ENCODE peak calls at places on chromosomes 2 and 18, in four cellular contexts. One of them, this sample, is unnamed.

GRCh38 chr2:218000137-218000536 is 2.7 kb downstream of the TNS1 start:
- DNase-seq in activated CD8-positive, alpha-beta T cell treated with anti-CD3 and anti-CD28 coated beads, Interleukin-2, amount 10 ng/mL, durations not matched to agents 7 days and 5 days: no peak
- DNase-seq in SJSA1: no peak
- DNase-seq in NCI-H1694 treated with DMSO at 0.1 percent for 48 hours: no peak
- DNase-seq in this sample: no peak

GRCh38 chr18:26159353-26159752 is 25.7 kb downstream of the PSMA8 start:
- DNase-seq in activated CD8-positive, alpha-beta T cell treated with anti-CD3 and anti-CD28 coated beads, Interleukin-2, amount 10 ng/mL, durations not matched to agents 7 days and 5 days: no peak
- DNase-seq in SJSA1: no peak
- DNase-seq in NCI-H1694 treated with DMSO at 0.1 percent for 48 hours: peak
- DNase-seq in this sample: peak

GRCh38 chr2:54771166-54771565 is 47.7 kb downstream of the EML6 start:
- DNase-seq in activated CD8-positive, alpha-beta T cell treated with anti-CD3 and anti-CD28 coated beads, Interleukin-2, amount 10 ng/mL, durations not matched to agents 7 days and 5 days: no peak
- DNase-seq in NCI-H1694 treated with DMSO at 0.1 percent for 48 hours: no peak
- DNase-seq in SJSA1: peak
- DNase-seq in this sample: no peak

GRCh38 chr2:241019441-241020139 is 21.2 kb downstream of the SNED1 start:
- DNase-seq in SJSA1: no peak
- DNase-seq in activated CD8-positive, alpha-beta T cell treated with anti-CD3 and anti-CD28 coated beads, Interleukin-2, amount 10 ng/mL, durations not matched to agents 7 days and 5 days: peak
- DNase-seq in NCI-H1694 treated with DMSO at 0.1 percent for 48 hours: no peak
- DNase-seq in this sample: no peak

GRCh38 chr2:109459485-109459884 is 154.3 kb downstream of the SEPTIN10 start:
- DNase-seq in NCI-H1694 treated with DMSO at 0.1 percent for 48 hours: no peak
- DNase-seq in SJSA1: peak
- DNase-seq in activated CD8-positive, alpha-beta T cell treated with anti-CD3 and anti-CD28 coated beads, Interleukin-2, amount 10 ng/mL, durations not matched to agents 7 days and 5 days: no peak
- DNase-seq in this sample: no peak

GRCh38 chr2:144126302-144126701 is 393.6 kb downstream of the ZEB2 start:
- DNase-seq in NCI-H1694 treated with DMSO at 0.1 percent for 48 hours: no peak
- DNase-seq in SJSA1: no peak
- DNase-seq in activated CD8-positive, alpha-beta T cell treated with anti-CD3 and anti-CD28 coated beads, Interleukin-2, amount 10 ng/mL, durations not matched to agents 7 days and 5 days: no peak
- DNase-seq in this sample: no peak

GRCh38 chr18:66316708-66317107 is 287.2 kb downstream of the CDH19 start:
- DNase-seq in NCI-H1694 treated with DMSO at 0.1 percent for 48 hours: no peak
- DNase-seq in SJSA1: no peak
- DNase-seq in activated CD8-positive, alpha-beta T cell treated with anti-CD3 and anti-CD28 coated beads, Interleukin-2, amount 10 ng/mL, durations not matched to agents 7 days and 5 days: no peak
- DNase-seq in this sample: no peak

GRCh38 chr18:50194623-50195532 is at the start of gene MYO5B:
- DNase-seq in activated CD8-positive, alpha-beta T cell treated with anti-CD3 and anti-CD28 coated beads, Interleukin-2, amount 10 ng/mL, durations not matched to agents 7 days and 5 days: peak
- DNase-seq in NCI-H1694 treated with DMSO at 0.1 percent for 48 hours: peak
- DNase-seq in SJSA1: no peak
- DNase-seq in this sample: no peak

GRCh38 chr18:36702398-36703010 is 126.3 kb downstream of the TPGS2 start:
- DNase-seq in activated CD8-positive, alpha-beta T cell treated with anti-CD3 and anti-CD28 coated beads, Interleukin-2, amount 10 ng/mL, durations not matched to agents 7 days and 5 days: no peak
- DNase-seq in NCI-H1694 treated with DMSO at 0.1 percent for 48 hours: no peak
- DNase-seq in SJSA1: no peak
- DNase-seq in this sample: no peak

GRCh38 chr2:111930875-111931274 is 32.5 kb downstream of the MERTK start:
- DNase-seq in activated CD8-positive, alpha-beta T cell treated with anti-CD3 and anti-CD28 coated beads, Interleukin-2, amount 10 ng/mL, durations not matched to agents 7 days and 5 days: no peak
- DNase-seq in SJSA1: no peak
- DNase-seq in NCI-H1694 treated with DMSO at 0.1 percent for 48 hours: no peak
- DNase-seq in this sample: no peak

GRCh38 chr2:43018179-43019024 is 208.0 kb downstream of the ZFP36L2 start:
- DNase-seq in SJSA1: no peak
- DNase-seq in NCI-H1694 treated with DMSO at 0.1 percent for 48 hours: no peak
- DNase-seq in activated CD8-positive, alpha-beta T cell treated with anti-CD3 and anti-CD28 coated beads, Interleukin-2, amount 10 ng/mL, durations not matched to agents 7 days and 5 days: no peak
- DNase-seq in this sample: no peak

GRCh38 chr2:200779214-200779613 is 32.5 kb upstream of the BZW1 start:
- DNase-seq in NCI-H1694 treated with DMSO at 0.1 percent for 48 hours: no peak
- DNase-seq in activated CD8-positive, alpha-beta T cell treated with anti-CD3 and anti-CD28 coated beads, Interleukin-2, amount 10 ng/mL, durations not matched to agents 7 days and 5 days: no peak
- DNase-seq in SJSA1: no peak
- DNase-seq in this sample: no peak

GRCh38 chr2:234395801-234396478 is 100.9 kb downstream of the ARL4C start:
- DNase-seq in activated CD8-positive, alpha-beta T cell treated with anti-CD3 and anti-CD28 coated beads, Interleukin-2, amount 10 ng/mL, durations not matched to agents 7 days and 5 days: no peak
- DNase-seq in SJSA1: no peak
- DNase-seq in NCI-H1694 treated with DMSO at 0.1 percent for 48 hours: peak
- DNase-seq in this sample: peak

GRCh38 chr18:52160652-52161051 is 179.3 kb upstream of the DCC start:
- DNase-seq in SJSA1: no peak
- DNase-seq in activated CD8-positive, alpha-beta T cell treated with anti-CD3 and anti-CD28 coated beads, Interleukin-2, amount 10 ng/mL, durations not matched to agents 7 days and 5 days: no peak
- DNase-seq in NCI-H1694 treated with DMSO at 0.1 percent for 48 hours: no peak
- DNase-seq in this sample: no peak

GRCh38 chr18:58645398-58645797 is 16.5 kb upstream of the ALPK2 start:
- DNase-seq in activated CD8-positive, alpha-beta T cell treated with anti-CD3 and anti-CD28 coated beads, Interleukin-2, amount 10 ng/mL, durations not matched to agents 7 days and 5 days: no peak
- DNase-seq in NCI-H1694 treated with DMSO at 0.1 percent for 48 hours: no peak
- DNase-seq in SJSA1: no peak
- DNase-seq in this sample: no peak

GRCh38 chr2:75729861-75730260 is 19.1 kb upstream of the GCFC2 start:
- DNase-seq in SJSA1: no peak
- DNase-seq in NCI-H1694 treated with DMSO at 0.1 percent for 48 hours: peak
- DNase-seq in activated CD8-positive, alpha-beta T cell treated with anti-CD3 and anti-CD28 coated beads, Interleukin-2, amount 10 ng/mL, durations not matched to agents 7 days and 5 days: no peak
- DNase-seq in this sample: peak

GRCh38 chr2:170222298-170222697 is 44.4 kb downstream of the MYO3B start:
- DNase-seq in SJSA1: no peak
- DNase-seq in activated CD8-positive, alpha-beta T cell treated with anti-CD3 and anti-CD28 coated beads, Interleukin-2, amount 10 ng/mL, durations not matched to agents 7 days and 5 days: no peak
- DNase-seq in NCI-H1694 treated with DMSO at 0.1 percent for 48 hours: no peak
- DNase-seq in this sample: no peak

GRCh38 chr2:112924348-112924747 is 13.4 kb downstream of the IL37 start:
- DNase-seq in activated CD8-positive, alpha-beta T cell treated with anti-CD3 and anti-CD28 coated beads, Interleukin-2, amount 10 ng/mL, durations not matched to agents 7 days and 5 days: no peak
- DNase-seq in SJSA1: no peak
- DNase-seq in NCI-H1694 treated with DMSO at 0.1 percent for 48 hours: no peak
- DNase-seq in this sample: peak

GRCh38 chr2:106192752-106193490 is 1.2 kb downstream of the UXS1 start:
- DNase-seq in SJSA1: peak
- DNase-seq in NCI-H1694 treated with DMSO at 0.1 percent for 48 hours: peak
- DNase-seq in activated CD8-positive, alpha-beta T cell treated with anti-CD3 and anti-CD28 coated beads, Interleukin-2, amount 10 ng/mL, durations not matched to agents 7 days and 5 days: peak
- DNase-seq in this sample: peak

GRCh38 chr18:59357928-59358327 is 1.1 kb downstream of the LMAN1 start:
- DNase-seq in NCI-H1694 treated with DMSO at 0.1 percent for 48 hours: no peak
- DNase-seq in activated CD8-positive, alpha-beta T cell treated with anti-CD3 and anti-CD28 coated beads, Interleukin-2, amount 10 ng/mL, durations not matched to agents 7 days and 5 days: no peak
- DNase-seq in SJSA1: peak
- DNase-seq in this sample: no peak

GRCh38 chr2:198097628-198098027 is 293.2 kb downstream of the PLCL1 start:
- DNase-seq in NCI-H1694 treated with DMSO at 0.1 percent for 48 hours: no peak
- DNase-seq in activated CD8-positive, alpha-beta T cell treated with anti-CD3 and anti-CD28 coated beads, Interleukin-2, amount 10 ng/mL, durations not matched to agents 7 days and 5 days: no peak
- DNase-seq in SJSA1: no peak
- DNase-seq in this sample: no peak

GRCh38 chr18:58205087-58205779 is 161.2 kb downstream of the NEDD4L start:
- DNase-seq in activated CD8-positive, alpha-beta T cell treated with anti-CD3 and anti-CD28 coated beads, Interleukin-2, amount 10 ng/mL, durations not matched to agents 7 days and 5 days: no peak
- DNase-seq in SJSA1: peak
- DNase-seq in NCI-H1694 treated with DMSO at 0.1 percent for 48 hours: no peak
- DNase-seq in this sample: no peak

GRCh38 chr18:25289040-25289631 is 62.8 kb downstream of the ZNF521 start:
- DNase-seq in NCI-H1694 treated with DMSO at 0.1 percent for 48 hours: no peak
- DNase-seq in SJSA1: no peak
- DNase-seq in activated CD8-positive, alpha-beta T cell treated with anti-CD3 and anti-CD28 coated beads, Interleukin-2, amount 10 ng/mL, durations not matched to agents 7 days and 5 days: no peak
- DNase-seq in this sample: no peak

GRCh38 chr18:50704541-50704940 is 115.3 kb downstream of the MRO start:
- DNase-seq in NCI-H1694 treated with DMSO at 0.1 percent for 48 hours: no peak
- DNase-seq in activated CD8-positive, alpha-beta T cell treated with anti-CD3 and anti-CD28 coated beads, Interleukin-2, amount 10 ng/mL, durations not matched to agents 7 days and 5 days: no peak
- DNase-seq in SJSA1: no peak
- DNase-seq in this sample: no peak

GRCh38 chr2:201786471-201786870 is 5.7 kb upstream of the ALS2 start:
- DNase-seq in activated CD8-positive, alpha-beta T cell treated with anti-CD3 and anti-CD28 coated beads, Interleukin-2, amount 10 ng/mL, durations not matched to agents 7 days and 5 days: no peak
- DNase-seq in NCI-H1694 treated with DMSO at 0.1 percent for 48 hours: no peak
- DNase-seq in SJSA1: no peak
- DNase-seq in this sample: no peak

GRCh38 chr18:7566587-7567486 is at the start of gene PTPRM:
- DNase-seq in NCI-H1694 treated with DMSO at 0.1 percent for 48 hours: peak
- DNase-seq in SJSA1: peak
- DNase-seq in activated CD8-positive, alpha-beta T cell treated with anti-CD3 and anti-CD28 coated beads, Interleukin-2, amount 10 ng/mL, durations not matched to agents 7 days and 5 days: peak
- DNase-seq in this sample: peak

GRCh38 chr18:11857177-11857887 is 6.1 kb downstream of the CHMP1B start:
- DNase-seq in NCI-H1694 treated with DMSO at 0.1 percent for 48 hours: no peak
- DNase-seq in activated CD8-positive, alpha-beta T cell treated with anti-CD3 and anti-CD28 coated beads, Interleukin-2, amount 10 ng/mL, durations not matched to agents 7 days and 5 days: no peak
- DNase-seq in SJSA1: peak
- DNase-seq in this sample: no peak

GRCh38 chr18:39624934-39625333 is 2059.3 kb upstream of the CELF4 start:
- DNase-seq in NCI-H1694 treated with DMSO at 0.1 percent for 48 hours: no peak
- DNase-seq in activated CD8-positive, alpha-beta T cell treated with anti-CD3 and anti-CD28 coated beads, Interleukin-2, amount 10 ng/mL, durations not matched to agents 7 days and 5 days: no peak
- DNase-seq in SJSA1: no peak
- DNase-seq in this sample: no peak